ENCODE peak calls at places on chromosome 3, in eight cellular contexts. S, K, B, C, V, M, J and D are unnamed samples.

GRCh38 chr3:157098823-157099185 is 61.1 kb downstream of the CCNL1 start:
- DNase-seq in J (no peak), S (no peak), C (no peak), B (no peak), V (no peak), K (no peak), M (no peak), D (no peak)

GRCh38 chr3:25424238-25425013 is 3.6 kb upstream of the RARB start:
- DNase-seq in M (no peak), S (no peak), J (no peak), K (no peak), V (no peak), C (no peak), B (no peak), D (no peak)

GRCh38 chr3:141644931-141645330 is 93.2 kb upstream of the RNF7 start:
- DNase-seq in S (peak; percentile 94), K (peak; percentile 87), M (peak; percentile 72), C (peak; percentile 60), B (peak; percentile 92), J (no peak), V (peak; percentile 90), D (no peak)

GRCh38 chr3:19190602-19191001 is 42.3 kb downstream of the KCNH8 start:
- DNase-seq in K (no peak), C (no peak), J (no peak), M (no peak), B (no peak), V (no peak), S (no peak), D (no peak)

GRCh38 chr3:110106805-110107204 is 769.5 kb upstream of the DPPA4 start:
- DNase-seq in J (no peak), B (no peak), M (no peak), K (no peak), C (no peak), V (no peak), S (no peak), D (no peak)

GRCh38 chr3:186025161-186025560 is 83.7 kb downstream of the ETV5 start:
- DNase-seq in B (no peak), K (no peak), C (no peak), J (peak; percentile 92), M (no peak), V (no peak), S (no peak), D (no peak)

GRCh38 chr3:169337541-169337940 is 326.0 kb downstream of the MECOM start:
- DNase-seq in C (no peak), K (no peak), J (no peak), B (no peak), M (no peak), S (no peak), V (no peak), D (no peak)

GRCh38 chr3:107752202-107752990 is 229.6 kb downstream of the BBX start:
- DNase-seq in J (no peak), M (no peak), C (peak; percentile 19), S (no peak), K (no peak), B (peak; percentile 68), V (no peak), D (no peak)

GRCh38 chr3:125322166-125322565 is 53.0 kb downstream of the ZNF148 start:
- DNase-seq in J (no peak), M (no peak), B (no peak), C (no peak), V (no peak), S (no peak), K (no peak), D (no peak)

GRCh38 chr3:156818890-156819289 is 7.3 kb upstream of the LEKR1 start:
- DNase-seq in V (no peak), J (no peak), S (no peak), B (no peak), K (no peak), C (peak; percentile 59), M (peak; percentile 32), D (no peak)

GRCh38 chr3:58059349-58060321 is 51.4 kb downstream of the FLNB start:
- DNase-seq in M (peak; percentile 17), B (no peak), V (no peak), S (no peak), J (no peak), C (no peak), K (peak; percentile 91), D (no peak)

GRCh38 chr3:37347941-37348340 is 173.6 kb upstream of the LRRFIP2 start:
- DNase-seq in C (no peak), S (no peak), M (no peak), B (no peak), V (no peak), J (no peak), K (no peak), D (no peak)

GRCh38 chr3:37348736-37349396 is 174.5 kb upstream of the LRRFIP2 start:
- DNase-seq in V (no peak), S (no peak), C (no peak), M (no peak), J (no peak), B (no peak), K (no peak), D (no peak)

GRCh38 chr3:37346227-37347005 is 172.0 kb upstream of the LRRFIP2 start:
- DNase-seq in V (no peak), J (no peak), M (no peak), C (no peak), B (no peak), K (no peak), S (no peak), D (no peak)

GRCh38 chr3:37349640-37350039 is 175.3 kb upstream of the LRRFIP2 start:
- DNase-seq in K (no peak), V (no peak), M (no peak), C (no peak), J (no peak), S (no peak), B (no peak), D (no peak)
- TF ChIP-seq POLR2AphosphoS5 in K (no peak), V (no peak), M (no peak), C (no peak), J (no peak), S (no peak), B (no peak), D (no peak)

GRCh38 chr3:171140246-171140645 is 113.7 kb upstream of the SLC2A2 start:
- DNase-seq in B (no peak), V (no peak), K (no peak), S (no peak), M (no peak), C (no peak), J (no peak), D (no peak)

GRCh38 chr3:171138027-171138426 is 111.5 kb upstream of the SLC2A2 start:
- DNase-seq in J (no peak), C (no peak), K (no peak), V (no peak), M (no peak), S (no peak), B (no peak), D (no peak)

GRCh38 chr3:171145866-171146265 is 119.3 kb upstream of the SLC2A2 start:
- DNase-seq in B (no peak), M (no peak), V (no peak), K (no peak), S (no peak), C (no peak), J (no peak), D (no peak)

DNA sequence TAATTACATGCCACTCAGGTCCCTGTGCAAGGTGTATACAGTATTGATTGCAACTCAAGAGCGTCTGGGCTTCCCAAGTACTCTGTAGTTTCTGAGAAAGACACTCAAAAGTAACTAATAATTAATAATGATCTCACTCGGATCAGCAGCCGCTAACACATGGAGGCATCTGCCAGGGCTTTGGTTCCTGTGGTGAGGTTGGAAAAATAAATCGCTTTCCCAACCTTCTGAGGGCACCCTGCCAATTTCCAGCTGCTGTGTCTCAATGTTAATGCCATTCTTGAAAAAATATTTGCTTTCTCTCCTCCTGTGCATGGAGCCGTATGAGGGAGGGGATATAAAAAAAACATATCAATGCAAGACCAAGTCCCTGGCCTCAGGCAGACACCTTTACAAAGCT is 116.5 kb upstream of the SLC2A2 start:
- DNase-seq in M (no peak), B (no peak), C (no peak), K (no peak), J (no peak), V (no peak), S (no peak), D (no peak)
- TF ChIP-seq POLR2AphosphoS5 in M (no peak), B (no peak), C (no peak), K (no peak), J (no peak), V (no peak), S (no peak), D (no peak)

GRCh38 chr3:52689151-52689550 is 3.3 kb downstream of the GNL3 start:
- DNase-seq in J (no peak), K (no peak), C (no peak), S (no peak), B (no peak), M (no peak), V (no peak), D (no peak)

GRCh38 chr3:52690560-52690959 is 4.7 kb downstream of the GNL3 start:
- DNase-seq in M (no peak), J (no peak), S (no peak), C (no peak), B (no peak), V (no peak), K (no peak), D (no peak)

GRCh38 chr3:52685285-52685704 is 418 bp downstream of the PBRM1 start:
- DNase-seq in C (peak; percentile 35), V (peak; percentile 85), B (peak; percentile 87), J (no peak), K (peak; percentile 87), S (peak; percentile 95), M (peak; percentile 90), D (peak; percentile 76)

GRCh38 chr3:52685705-52686691 is at the start of the genes GNL3 and PBRM1:
- DNase-seq in S (peak; percentile 98), B (peak; percentile 96), C (peak; percentile 91), K (peak; percentile 96), M (peak; percentile 90), J (peak; percentile 98), V (peak; percentile 94), D (peak; percentile 78)

DNA sequence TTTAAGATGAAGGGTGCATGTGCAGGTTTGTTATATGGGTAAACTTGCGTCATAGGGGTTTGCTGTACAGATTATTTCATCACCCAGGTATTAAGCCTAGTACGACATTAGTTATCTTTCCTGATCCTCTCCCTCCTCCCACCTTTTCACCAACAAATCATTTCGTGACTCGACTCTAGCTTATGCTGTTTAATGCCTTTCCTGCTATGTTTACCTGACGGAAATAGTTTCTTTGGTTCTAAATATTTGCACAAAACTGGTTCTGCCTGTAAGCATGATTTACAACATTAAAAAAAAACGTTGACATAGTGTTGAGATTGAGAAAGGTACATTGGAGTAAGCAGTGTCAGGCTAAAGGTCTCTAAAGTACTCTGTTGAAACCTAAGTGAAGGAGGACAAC is 2.4 kb downstream of the GNL3 start:
- DNase-seq in J (no peak), C (no peak), M (no peak), K (no peak), B (no peak), S (no peak), V (no peak), D (no peak)
- TF ChIP-seq POLR2AphosphoS5 in J (no peak), C (no peak), M (no peak), K (no peak), B (no peak), S (no peak), V (no peak), D (no peak)

DNA sequence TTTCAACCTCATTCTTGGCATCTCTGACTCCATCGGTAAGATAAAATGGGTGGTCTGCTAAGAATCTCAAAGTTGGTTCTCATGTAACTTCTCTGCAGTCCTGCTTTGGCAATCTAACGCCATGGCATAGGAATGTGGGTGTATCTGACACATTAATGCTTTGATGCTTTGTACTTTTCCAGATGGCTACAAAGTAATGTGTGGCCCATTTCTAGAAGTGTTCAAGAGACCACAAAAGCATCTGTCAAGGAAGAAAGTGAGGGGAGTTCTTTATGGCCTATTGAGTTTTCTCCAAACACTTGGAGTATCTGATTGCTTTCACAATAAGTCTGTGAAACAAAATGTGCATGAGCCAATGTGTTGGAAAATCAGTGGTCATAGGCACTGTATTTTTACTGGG is 339.9 kb upstream of the TGFBR2 start:
- DNase-seq in V (no peak), J (no peak), M (no peak), B (no peak), K (no peak), S (no peak), C (no peak), D (no peak)
- TF ChIP-seq POLR2AphosphoS5 in V (no peak), J (no peak), M (no peak), B (no peak), K (no peak), S (no peak), C (no peak), D (no peak)